ENCODE peak calls at places on chromosome 16, in four cellular contexts. G, T, X and B are unnamed samples.

GRCh38 chr16:58497935-58498334 is 2.0 kb upstream of the NDRG4 start:
- DNase-seq in G (no peak), T (no peak), X (no peak), B (peak)

GRCh38 chr16:54305066-54305465 is 18.5 kb upstream of the IRX3 start:
- DNase-seq in G (no peak), T (no peak), X (no peak), B (no peak)

GRCh38 chr16:58904254-58904653 is 170.1 kb upstream of the GOT2 start:
- DNase-seq in G (no peak), T (no peak), X (no peak), B (no peak)

GRCh38 chr16:68076560-68076959 is 8.6 kb upstream of the NFATC3 start:
- DNase-seq in G (no peak), T (no peak), X (no peak), B (no peak)

GRCh38 chr16:88982286-88983084 is 5.5 kb upstream of the CBFA2T3 start:
- DNase-seq in G (no peak), T (no peak), X (no peak), B (no peak)

GRCh38 chr16:85471469-85472431 is 141.4 kb upstream of the GSE1 start:
- DNase-seq in G (no peak), T (no peak), X (no peak), B (no peak)

GRCh38 chr16:70381604-70382342 is 35.1 kb downstream of the DDX19A start:
- DNase-seq in G (no peak), T (no peak), X (no peak), B (no peak)

GRCh38 chr16:14225457-14225856 is 154.3 kb downstream of the MRTFB start:
- DNase-seq in G (no peak), T (no peak), X (no peak), B (no peak)

GRCh38 chr16:75319513-75320401 is 68.3 kb upstream of the BCAR1 start:
- DNase-seq in G (peak), T (no peak), X (peak), B (peak)

GRCh38 chr16:31713945-31714898 is 159.4 kb upstream of the ZNF267 start:
- DNase-seq in G (peak), T (peak), X (no peak), B (peak)

GRCh38 chr16:85955566-85955965 is 56.6 kb downstream of the IRF8 start:
- DNase-seq in G (no peak), T (no peak), X (no peak), B (no peak)

GRCh38 chr16:31819948-31820347 is 53.7 kb upstream of the ZNF267 start:
- DNase-seq in G (no peak), T (no peak), X (no peak), B (peak)

GRCh38 chr16:56961386-56961785 is 364 bp upstream of the CETP start:
- DNase-seq in G (peak), T (no peak), X (peak), B (no peak)

GRCh38 chr16:89655062-89655643 is 2.4 kb downstream of the CHMP1A start:
- DNase-seq in G (no peak), T (no peak), X (no peak), B (peak)

GRCh38 chr16:28511031-28511430 is 4.4 kb upstream of the IL27 start:
- DNase-seq in G (no peak), T (no peak), X (no peak), B (no peak)

GRCh38 chr16:73057369-73058210 is 9.7 kb upstream of the ZFHX3 start:
- DNase-seq in G (peak), T (peak), X (no peak), B (peak)

GRCh38 chr16:73002836-73003235 is 45.1 kb downstream of the ZFHX3 start:
- DNase-seq in G (no peak), T (no peak), X (peak), B (no peak)

GRCh38 chr16:86532526-86532815 is 22.1 kb downstream of the FOXF1 start:
- DNase-seq in G (no peak), T (no peak), X (no peak), B (no peak)

GRCh38 chr16:3612510-3613466 is 1.4 kb upstream of the SLX4 start:
- DNase-seq in G (no peak), T (no peak), X (no peak), B (no peak)

GRCh38 chr16:27985981-27986380 is 77.5 kb downstream of the GSG1L start:
- DNase-seq in G (no peak), T (no peak), X (no peak), B (no peak)

GRCh38 chr16:30063278-30063892 is 2.2 kb upstream of the ALDOA start:
- DNase-seq in G (no peak), T (no peak), X (no peak), B (peak)

GRCh38 chr16:88356124-88356726 is 26.5 kb upstream of the ZNF469 start:
- DNase-seq in G (no peak), T (no peak), X (peak), B (peak)

GRCh38 chr16:20923876-20924275 is 23.3 kb downstream of the LYRM1 start:
- DNase-seq in G (no peak), T (no peak), X (no peak), B (no peak)

GRCh38 chr16:17414421-17414820 is 56.3 kb downstream of the XYLT1 start:
- DNase-seq in G (no peak), T (no peak), X (no peak), B (no peak)

GRCh38 chr16:12837344-12837743 is 33.7 kb upstream of the CPPED1 start:
- DNase-seq in G (no peak), T (no peak), X (no peak), B (no peak)

GRCh38 chr16:88077328-88078108 is 126.3 kb downstream of the BANP start:
- DNase-seq in G (no peak), T (peak), X (no peak), B (no peak)

GRCh38 chr16:57141822-57142631 is 43.8 kb downstream of the PSME3IP1 start:
- DNase-seq in G (no peak), T (peak), X (no peak), B (peak)

GRCh38 chr16:81315271-81316175 is 761 bp downstream of the GAN start:
- DNase-seq in G (peak), T (peak), X (peak), B (peak)

GRCh38 chr16:59707441-59707840 is 973.3 kb upstream of the GOT2 start:
- DNase-seq in G (no peak), T (no peak), X (no peak), B (no peak)

GRCh38 chr16:13982446-13982845 is 62.5 kb downstream of the ERCC4 start:
- DNase-seq in G (no peak), T (no peak), X (no peak), B (no peak)

GRCh38 chr16:65751622-65752598 is 614.6 kb upstream of the CDH5 start:
- DNase-seq in G (no peak), T (no peak), X (no peak), B (peak)

GRCh38 chr16:73369841-73370240 is 321.9 kb upstream of the ZFHX3 start:
- DNase-seq in G (no peak), T (no peak), X (no peak), B (no peak)

GRCh38 chr16:64089697-64090096 is 1032.2 kb downstream of the CDH11 start:
- DNase-seq in G (peak), T (peak), X (peak), B (no peak)

GRCh38 chr16:87897563-87898505 is 28.5 kb upstream of the SLC7A5 start:
- DNase-seq in G (no peak), T (no peak), X (no peak), B (peak)

GRCh38 chr16:25258856-25259179 is 1.2 kb upstream of the ZKSCAN2 start:
- DNase-seq in G (no peak), T (no peak), X (no peak), B (no peak)

GRCh38 chr16:56202036-56202435 is 10.7 kb downstream of the GNAO1 start:
- DNase-seq in G (no peak), T (no peak), X (no peak), B (no peak)

GRCh38 chr16:59432934-59433333 is 698.8 kb upstream of the GOT2 start:
- DNase-seq in G (no peak), T (peak), X (no peak), B (no peak)

DNA sequence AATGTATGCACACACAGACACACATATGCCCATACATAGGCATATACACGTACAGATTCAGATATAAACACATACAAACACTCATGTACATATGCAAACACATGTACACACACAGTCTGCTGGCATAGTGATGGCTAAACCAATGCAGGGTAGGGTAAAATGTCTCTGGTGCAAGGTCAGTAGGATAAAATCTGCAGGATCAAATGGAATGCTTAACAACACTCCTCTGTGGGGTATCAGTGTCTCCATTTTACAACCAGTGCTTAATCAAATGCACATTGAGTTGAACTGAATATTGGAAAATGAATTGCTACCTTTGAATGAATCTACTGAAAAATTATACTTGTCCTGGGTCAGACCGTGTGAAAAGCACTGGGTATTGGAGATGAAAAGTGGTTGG is 314.6 kb downstream of the HAPSTR1 start:
- DNase-seq in G (no peak), T (no peak), X (no peak), B (no peak)
- TF ChIP-seq CTCF in G (no peak), T (no peak), X (no peak), B (no peak)

GRCh38 chr16:11300560-11300892 is 19.4 kb upstream of the PRM1 start:
- DNase-seq in G (no peak), T (no peak), X (no peak), B (no peak)
- H3K4me2 ChIP-seq in G (no peak), T (no peak), X (no peak), B (no peak)

GRCh38 chr16:84136331-84137125 is 8.4 kb downstream of the HSDL1 start:
- DNase-seq in G (no peak), T (no peak), X (peak), B (no peak)

GRCh38 chr16:84138824-84139627 is 6.0 kb downstream of the HSDL1 start:
- DNase-seq in G (no peak), T (no peak), X (peak), B (no peak)

GRCh38 chr16:84137769-84138357 is 7.1 kb downstream of the HSDL1 start:
- DNase-seq in G (no peak), T (no peak), X (no peak), B (no peak)

GRCh38 chr16:84138500-84138823 is 6.5 kb downstream of the HSDL1 start:
- DNase-seq in G (no peak), T (no peak), X (no peak), B (no peak)

GRCh38 chr16:84137287-84137686 is 7.7 kb downstream of the HSDL1 start:
- DNase-seq in G (no peak), T (no peak), X (no peak), B (no peak)
- H3K27ac ChIP-seq in G (no peak), T (no peak), X (no peak), B (no peak)

GRCh38 chr16:1068451-1068850 is 4.1 kb upstream of the SSTR5 start:
- DNase-seq in G (no peak), T (no peak), X (no peak), B (no peak)

GRCh38 chr16:1067629-1068028 is 4.9 kb upstream of the SSTR5 start:
- DNase-seq in G (no peak), T (no peak), X (no peak), B (no peak)

GRCh38 chr16:1065466-1066128 is 7.0 kb upstream of the SSTR5 start:
- DNase-seq in G (no peak), T (no peak), X (no peak), B (no peak)

GRCh38 chr16:1069154-1069553 is 3.4 kb upstream of the SSTR5 start:
- DNase-seq in G (no peak), T (no peak), X (no peak), B (no peak)

DNA sequence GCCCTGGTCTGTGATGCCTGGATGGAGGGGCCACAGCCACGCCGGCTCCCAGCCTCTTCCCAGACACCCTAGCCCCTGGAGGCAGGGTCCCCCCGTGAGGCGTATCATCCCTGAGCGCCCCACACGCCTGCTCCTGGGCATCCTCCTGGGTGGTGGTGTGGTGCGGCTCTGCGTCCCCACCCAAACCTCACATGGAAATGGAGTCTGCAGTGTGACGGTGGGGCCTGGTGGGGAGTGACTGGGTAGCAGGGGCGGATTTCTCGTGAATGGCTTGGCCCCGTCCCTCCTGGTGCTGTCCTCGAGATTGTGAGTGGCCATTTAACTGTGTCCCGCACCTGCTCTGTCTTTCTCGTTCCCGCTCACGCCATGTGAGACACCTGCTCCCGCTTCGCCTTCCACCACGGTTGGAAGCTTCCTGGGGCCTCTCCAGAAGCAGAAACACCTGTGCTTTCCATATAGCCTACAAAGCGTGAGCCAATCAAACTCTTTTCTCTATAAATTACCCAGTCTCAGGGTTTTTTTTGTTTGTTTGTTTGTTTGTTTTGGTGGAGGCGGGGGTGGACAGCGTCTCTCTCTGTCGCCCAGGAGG is 5.9 kb upstream of the SSTR5 start:
- DNase-seq in G (no peak), T (no peak), X (no peak), B (no peak)
- TF ChIP-seq CTCF in G (no peak), T (no peak), X (no peak), B (no peak)

GRCh38 chr16:50151744-50152143 is 1.4 kb upstream of the TENT4B start:
- DNase-seq in G (no peak), T (no peak), X (no peak), B (no peak)
- H3K4me2 ChIP-seq in G (peak), T (peak), X (peak), B (peak)